ENCODE peak calls at places on chromosome 18, in ten cellular contexts. N, H, V, O, W, J, I, X, Z and T are unnamed samples.

GRCh38 chr18:62027914-62028520 is 135.2 kb upstream of the RNF152 start:
- DNase-seq in W (no peak), V (no peak), Z (no peak), X (no peak), H (no peak), N (no peak), O (no peak), J (no peak), I (no peak), T (no peak)

GRCh38 chr18:26460449-26461091 is 87.8 kb downstream of the KCTD1 start:
- DNase-seq in O (no peak), W (no peak), J (no peak), V (peak; percentile 44), H (peak; percentile 87), Z (no peak), I (no peak), X (peak; percentile 41), N (no peak), T (no peak)

GRCh38 chr18:70158992-70159717 is 46.3 kb downstream of the RTTN start:
- DNase-seq in I (no peak), X (no peak), N (no peak), V (no peak), W (no peak), H (no peak), J (no peak), O (no peak), Z (no peak), T (no peak)

GRCh38 chr18:46939998-46940571 is 22.7 kb downstream of the KATNAL2 start:
- DNase-seq in O (no peak), J (no peak), N (no peak), W (no peak), Z (no peak), H (no peak), V (no peak), I (no peak), X (no peak), T (no peak)

GRCh38 chr18:58952871-58953270 is 88.2 kb downstream of the ZNF532 start:
- DNase-seq in J (no peak), Z (no peak), I (no peak), W (no peak), V (no peak), H (no peak), N (no peak), X (peak; percentile 80), O (no peak), T (no peak)

GRCh38 chr18:80157708-80158343 is 48.8 kb downstream of the ADNP2 start:
- DNase-seq in W (peak; percentile 76), J (peak; percentile 76), I (no peak), X (peak; percentile 75), O (peak; percentile 52), H (peak; percentile 46), Z (peak; percentile 13), V (peak; percentile 76), N (peak; percentile 31), T (no peak)

GRCh38 chr18:44759925-44760342 is 79.2 kb downstream of the SETBP1 start:
- DNase-seq in I (no peak), N (no peak), Z (no peak), X (no peak), H (peak; percentile 50), V (no peak), W (no peak), O (no peak), J (no peak), T (no peak)

GRCh38 chr18:55338955-55339662 is 248.9 kb downstream of the TCF4 start:
- DNase-seq in V (no peak), N (no peak), O (no peak), I (no peak), J (peak; percentile 40), H (no peak), X (no peak), W (peak; percentile 21), Z (no peak), T (no peak)